ENCODE peak calls at places on chromosomes 2 and 18, in eight cellular contexts. V, E, D, W, Z, S, F and U are unnamed samples.

GRCh38 chr2:71952572-71953188 is 195.0 kb downstream of the CYP26B1 start:
- DNase-seq in V (no peak), E (no peak), D (no peak), W (no peak), Z (no peak), S (no peak), F (no peak), U (no peak)

GRCh38 chr2:133489146-133489545 is 79.1 kb downstream of the NCKAP5 start:
- DNase-seq in V (no peak), E (no peak), D (no peak), W (no peak), Z (no peak), S (no peak), F (no peak), U (no peak)

GRCh38 chr2:136765736-136766323 is 485 bp downstream of the THSD7B start:
- DNase-seq in V (no peak), E (no peak), D (no peak), W (peak; percentile 45), Z (peak; percentile 7), S (no peak), F (no peak), U (no peak)

GRCh38 chr2:164781394-164781793 is 60.2 kb downstream of the COBLL1 start:
- DNase-seq in V (no peak), E (no peak), D (no peak), W (no peak), Z (no peak), S (no peak), F (no peak), U (no peak)

GRCh38 chr2:134308474-134309385 is 54.9 kb downstream of the MGAT5 start:
- DNase-seq in V (no peak), E (no peak), D (no peak), W (no peak), Z (no peak), S (no peak), F (no peak), U (no peak)

GRCh38 chr2:112706170-112706664 is 14.6 kb upstream of the NT5DC4 start:
- DNase-seq in V (no peak), E (no peak), D (no peak), W (peak; percentile 44), Z (no peak), S (no peak), F (no peak), U (no peak)

GRCh38 chr18:61893304-61893970 is 630 bp upstream of the RNF152 start:
- DNase-seq in V (no peak), E (no peak), D (peak; percentile 60), W (peak; percentile 57), Z (peak; percentile 65), S (no peak), F (no peak), U (no peak)

GRCh38 chr18:76805221-76805620 is 17.1 kb upstream of the ZNF236 start:
- DNase-seq in V (no peak), E (peak; percentile 49), D (no peak), W (no peak), Z (no peak), S (no peak), F (no peak), U (no peak)

GRCh38 chr2:44668336-44668735 is 273.2 kb upstream of the SIX3 start:
- DNase-seq in V (no peak), E (no peak), D (peak; percentile 55), W (no peak), Z (no peak), S (no peak), F (no peak), U (no peak)

GRCh38 chr2:239441261-239441701 is 40.5 kb upstream of the HDAC4 start:
- DNase-seq in V (no peak), E (peak; percentile 47), D (peak; percentile 80), W (no peak), Z (no peak), S (no peak), F (no peak), U (no peak)

GRCh38 chr2:60354713-60355112 is 198.7 kb downstream of the BCL11A start:
- DNase-seq in V (no peak), E (no peak), D (no peak), W (no peak), Z (no peak), S (no peak), F (no peak), U (no peak)

GRCh38 chr2:163417596-163418337 is 318.0 kb downstream of the FIGN start:
- DNase-seq in V (no peak), E (no peak), D (no peak), W (no peak), Z (no peak), S (no peak), F (no peak), U (no peak)

GRCh38 chr2:12498286-12498685 is 218.4 kb upstream of the TRIB2 start:
- DNase-seq in V (no peak), E (no peak), D (no peak), W (no peak), Z (no peak), S (no peak), F (no peak), U (no peak)

GRCh38 chr18:25805323-25805722 is 285.1 kb downstream of the SS18 start:
- DNase-seq in V (no peak), E (no peak), D (no peak), W (no peak), Z (no peak), S (peak; percentile 96), F (no peak), U (no peak)

GRCh38 chr2:8152392-8153257 is 529.2 kb upstream of the ID2 start:
- DNase-seq in V (no peak), E (no peak), D (no peak), W (no peak), Z (no peak), S (no peak), F (no peak), U (no peak)